ENCODE peak calls at places on chromosome 11, in eight cellular contexts. One of them, this sample, is unnamed.

GRCh38 chr11:33868646-33869461 is 23.0 kb downstream of the LMO2 start:
- DNase-seq in IMR-90: no peak
- DNase-seq in ovary: no peak
- DNase-seq in epithelial cell of esophagus: no peak
- DNase-seq in PC-3: no peak
- DNase-seq in heart right ventricle: peak
- DNase-seq in GM06990: peak
- DNase-seq in astrocyte of the spinal cord: no peak
- DNase-seq in this sample: peak

GRCh38 chr11:47001666-47002285 is 65.2 kb downstream of the CSTPP1 start:
- DNase-seq in IMR-90: peak
- DNase-seq in ovary: no peak
- DNase-seq in epithelial cell of esophagus: no peak
- DNase-seq in PC-3: no peak
- DNase-seq in heart right ventricle: no peak
- DNase-seq in GM06990: no peak
- DNase-seq in astrocyte of the spinal cord: peak
- DNase-seq in this sample: no peak

GRCh38 chr11:113114452-113115027 is 153.3 kb downstream of the NCAM1 start:
- DNase-seq in IMR-90: peak
- DNase-seq in ovary: peak
- DNase-seq in epithelial cell of esophagus: peak
- DNase-seq in PC-3: peak
- DNase-seq in heart right ventricle: peak
- DNase-seq in GM06990: no peak
- DNase-seq in astrocyte of the spinal cord: peak
- DNase-seq in this sample: peak

GRCh38 chr11:69907611-69908010 is 88.4 kb upstream of the FGF3 start:
- DNase-seq in IMR-90: no peak
- DNase-seq in ovary: no peak
- DNase-seq in epithelial cell of esophagus: no peak
- DNase-seq in PC-3: no peak
- DNase-seq in heart right ventricle: no peak
- DNase-seq in GM06990: no peak
- DNase-seq in astrocyte of the spinal cord: no peak
- DNase-seq in this sample: peak

GRCh38 chr11:48012051-48012391 is 31.7 kb downstream of the PTPRJ start:
- DNase-seq in IMR-90: no peak
- DNase-seq in ovary: no peak
- DNase-seq in epithelial cell of esophagus: no peak
- DNase-seq in PC-3: no peak
- DNase-seq in heart right ventricle: no peak
- DNase-seq in GM06990: no peak
- DNase-seq in astrocyte of the spinal cord: no peak
- DNase-seq in this sample: no peak

GRCh38 chr11:121890377-121890776 is 225.6 kb downstream of the BLID start:
- DNase-seq in IMR-90: peak
- DNase-seq in ovary: no peak
- DNase-seq in epithelial cell of esophagus: peak
- DNase-seq in PC-3: peak
- DNase-seq in heart right ventricle: no peak
- DNase-seq in GM06990: no peak
- DNase-seq in astrocyte of the spinal cord: peak
- DNase-seq in this sample: no peak

GRCh38 chr11:67279589-67280340 is 9.3 kb upstream of the ANKRD13D start:
- DNase-seq in IMR-90: no peak
- DNase-seq in ovary: no peak
- DNase-seq in epithelial cell of esophagus: no peak
- DNase-seq in PC-3: no peak
- DNase-seq in heart right ventricle: peak
- DNase-seq in GM06990: peak
- DNase-seq in astrocyte of the spinal cord: no peak
- DNase-seq in this sample: peak

GRCh38 chr11:95593101-95593500 is 196.5 kb downstream of the FAM76B start:
- DNase-seq in IMR-90: peak
- DNase-seq in ovary: no peak
- DNase-seq in epithelial cell of esophagus: peak
- DNase-seq in PC-3: no peak
- DNase-seq in heart right ventricle: peak
- DNase-seq in GM06990: no peak
- DNase-seq in astrocyte of the spinal cord: peak
- DNase-seq in this sample: no peak

GRCh38 chr11:100576044-100577021 is 110.8 kb upstream of the ARHGAP42 start:
- DNase-seq in IMR-90: peak
- DNase-seq in ovary: no peak
- DNase-seq in epithelial cell of esophagus: peak
- DNase-seq in PC-3: peak
- DNase-seq in heart right ventricle: no peak
- DNase-seq in GM06990: peak
- DNase-seq in astrocyte of the spinal cord: peak
- DNase-seq in this sample: no peak

GRCh38 chr11:32034149-32034548 is 56.7 kb upstream of the RCN1 start:
- DNase-seq in IMR-90: peak
- DNase-seq in ovary: no peak
- DNase-seq in epithelial cell of esophagus: no peak
- DNase-seq in PC-3: no peak
- DNase-seq in heart right ventricle: no peak
- DNase-seq in GM06990: no peak
- DNase-seq in astrocyte of the spinal cord: peak
- DNase-seq in this sample: no peak

GRCh38 chr11:44143987-44144909 is 48.8 kb downstream of the EXT2 start:
- DNase-seq in IMR-90: no peak
- DNase-seq in ovary: no peak
- DNase-seq in epithelial cell of esophagus: peak
- DNase-seq in PC-3: peak
- DNase-seq in heart right ventricle: no peak
- DNase-seq in GM06990: no peak
- DNase-seq in astrocyte of the spinal cord: no peak
- DNase-seq in this sample: no peak

GRCh38 chr11:119432484-119433368 is 9.8 kb upstream of the THY1 start:
- DNase-seq in IMR-90: peak
- DNase-seq in ovary: no peak
- DNase-seq in epithelial cell of esophagus: peak
- DNase-seq in PC-3: peak
- DNase-seq in heart right ventricle: no peak
- DNase-seq in GM06990: no peak
- DNase-seq in astrocyte of the spinal cord: peak
- DNase-seq in this sample: no peak

GRCh38 chr11:111759375-111759774 is 6.8 kb downstream of the PPP2R1B start:
- DNase-seq in IMR-90: no peak
- DNase-seq in ovary: no peak
- DNase-seq in epithelial cell of esophagus: no peak
- DNase-seq in PC-3: no peak
- DNase-seq in heart right ventricle: no peak
- DNase-seq in GM06990: no peak
- DNase-seq in astrocyte of the spinal cord: no peak
- DNase-seq in this sample: no peak

GRCh38 chr11:38718049-38718448 is 2120.0 kb upstream of the RAG2 start:
- DNase-seq in IMR-90: no peak
- DNase-seq in ovary: no peak
- DNase-seq in epithelial cell of esophagus: peak
- DNase-seq in PC-3: peak
- DNase-seq in heart right ventricle: no peak
- DNase-seq in GM06990: no peak
- DNase-seq in astrocyte of the spinal cord: no peak
- DNase-seq in this sample: no peak

GRCh38 chr11:57777969-57778317 is 16.3 kb downstream of the CTNND1 start:
- DNase-seq in IMR-90: no peak
- DNase-seq in ovary: no peak
- DNase-seq in epithelial cell of esophagus: peak
- DNase-seq in PC-3: peak
- DNase-seq in heart right ventricle: no peak
- DNase-seq in GM06990: no peak
- DNase-seq in astrocyte of the spinal cord: peak
- DNase-seq in this sample: no peak
- H3K4me3 ChIP-seq in IMR-90: peak
- H3K4me3 ChIP-seq in ovary: peak
- H3K4me3 ChIP-seq in epithelial cell of esophagus: peak
- H3K4me3 ChIP-seq in PC-3: peak
- H3K4me3 ChIP-seq in heart right ventricle: no peak
- H3K4me3 ChIP-seq in GM06990: no peak
- H3K4me3 ChIP-seq in astrocyte of the spinal cord: peak
- H3K4me3 ChIP-seq in this sample: peak

GRCh38 chr11:85180528-85180927 is 446.6 kb downstream of the DLG2 start:
- DNase-seq in IMR-90: no peak
- DNase-seq in ovary: no peak
- DNase-seq in epithelial cell of esophagus: no peak
- DNase-seq in PC-3: peak
- DNase-seq in heart right ventricle: no peak
- DNase-seq in GM06990: no peak
- DNase-seq in astrocyte of the spinal cord: no peak
- DNase-seq in this sample: no peak
- TF ChIP-seq CTCF in IMR-90: no peak
- TF ChIP-seq CTCF in ovary: no peak
- TF ChIP-seq CTCF in epithelial cell of esophagus: no peak
- TF ChIP-seq CTCF in PC-3: peak
- TF ChIP-seq CTCF in heart right ventricle: no peak
- TF ChIP-seq CTCF in GM06990: no peak
- TF ChIP-seq CTCF in astrocyte of the spinal cord: no peak
- TF ChIP-seq CTCF in this sample: no peak

GRCh38 chr11:8810331-8811301 is 100.4 kb upstream of the AKIP1 start:
- DNase-seq in IMR-90: peak
- DNase-seq in ovary: peak
- DNase-seq in epithelial cell of esophagus: peak
- DNase-seq in PC-3: peak
- DNase-seq in heart right ventricle: peak
- DNase-seq in GM06990: peak
- DNase-seq in astrocyte of the spinal cord: peak
- DNase-seq in this sample: peak

GRCh38 chr11:8808226-8808585 is 102.8 kb upstream of the AKIP1 start:
- DNase-seq in IMR-90: no peak
- DNase-seq in ovary: no peak
- DNase-seq in epithelial cell of esophagus: no peak
- DNase-seq in PC-3: no peak
- DNase-seq in heart right ventricle: no peak
- DNase-seq in GM06990: no peak
- DNase-seq in astrocyte of the spinal cord: no peak
- DNase-seq in this sample: no peak

GRCh38 chr11:8811571-8811970 is 99.4 kb upstream of the AKIP1 start:
- DNase-seq in IMR-90: peak
- DNase-seq in ovary: no peak
- DNase-seq in epithelial cell of esophagus: no peak
- DNase-seq in PC-3: no peak
- DNase-seq in heart right ventricle: no peak
- DNase-seq in GM06990: no peak
- DNase-seq in astrocyte of the spinal cord: no peak
- DNase-seq in this sample: no peak

GRCh38 chr11:8809185-8809584 is 101.8 kb upstream of the AKIP1 start:
- DNase-seq in IMR-90: no peak
- DNase-seq in ovary: no peak
- DNase-seq in epithelial cell of esophagus: no peak
- DNase-seq in PC-3: no peak
- DNase-seq in heart right ventricle: no peak
- DNase-seq in GM06990: no peak
- DNase-seq in astrocyte of the spinal cord: peak
- DNase-seq in this sample: no peak

GRCh38 chr11:8809605-8810272 is 101.2 kb upstream of the AKIP1 start:
- DNase-seq in IMR-90: no peak
- DNase-seq in ovary: no peak
- DNase-seq in epithelial cell of esophagus: no peak
- DNase-seq in PC-3: no peak
- DNase-seq in heart right ventricle: no peak
- DNase-seq in GM06990: no peak
- DNase-seq in astrocyte of the spinal cord: no peak
- DNase-seq in this sample: no peak
- H3K4me3 ChIP-seq in IMR-90: peak
- H3K4me3 ChIP-seq in ovary: peak
- H3K4me3 ChIP-seq in epithelial cell of esophagus: peak
- H3K4me3 ChIP-seq in PC-3: peak
- H3K4me3 ChIP-seq in heart right ventricle: peak
- H3K4me3 ChIP-seq in GM06990: no peak
- H3K4me3 ChIP-seq in astrocyte of the spinal cord: peak
- H3K4me3 ChIP-seq in this sample: peak

GRCh38 chr11:13669544-13670488 is 1.3 kb downstream of the FAR1 start:
- DNase-seq in IMR-90: no peak
- DNase-seq in ovary: no peak
- DNase-seq in epithelial cell of esophagus: peak
- DNase-seq in PC-3: no peak
- DNase-seq in heart right ventricle: no peak
- DNase-seq in GM06990: peak
- DNase-seq in astrocyte of the spinal cord: no peak
- DNase-seq in this sample: no peak

GRCh38 chr11:13668957-13669521 is 571 bp downstream of the FAR1 start:
- DNase-seq in IMR-90: peak
- DNase-seq in ovary: peak
- DNase-seq in epithelial cell of esophagus: peak
- DNase-seq in PC-3: peak
- DNase-seq in heart right ventricle: peak
- DNase-seq in GM06990: peak
- DNase-seq in astrocyte of the spinal cord: peak
- DNase-seq in this sample: peak

GRCh38 chr11:13667245-13667644 is 1.2 kb upstream of the FAR1 start:
- DNase-seq in IMR-90: peak
- DNase-seq in ovary: no peak
- DNase-seq in epithelial cell of esophagus: peak
- DNase-seq in PC-3: no peak
- DNase-seq in heart right ventricle: no peak
- DNase-seq in GM06990: peak
- DNase-seq in astrocyte of the spinal cord: peak
- DNase-seq in this sample: no peak

GRCh38 chr11:13667795-13668101 is 720 bp upstream of the FAR1 start:
- DNase-seq in IMR-90: no peak
- DNase-seq in ovary: no peak
- DNase-seq in epithelial cell of esophagus: no peak
- DNase-seq in PC-3: no peak
- DNase-seq in heart right ventricle: no peak
- DNase-seq in GM06990: no peak
- DNase-seq in astrocyte of the spinal cord: peak
- DNase-seq in this sample: no peak

DNA sequence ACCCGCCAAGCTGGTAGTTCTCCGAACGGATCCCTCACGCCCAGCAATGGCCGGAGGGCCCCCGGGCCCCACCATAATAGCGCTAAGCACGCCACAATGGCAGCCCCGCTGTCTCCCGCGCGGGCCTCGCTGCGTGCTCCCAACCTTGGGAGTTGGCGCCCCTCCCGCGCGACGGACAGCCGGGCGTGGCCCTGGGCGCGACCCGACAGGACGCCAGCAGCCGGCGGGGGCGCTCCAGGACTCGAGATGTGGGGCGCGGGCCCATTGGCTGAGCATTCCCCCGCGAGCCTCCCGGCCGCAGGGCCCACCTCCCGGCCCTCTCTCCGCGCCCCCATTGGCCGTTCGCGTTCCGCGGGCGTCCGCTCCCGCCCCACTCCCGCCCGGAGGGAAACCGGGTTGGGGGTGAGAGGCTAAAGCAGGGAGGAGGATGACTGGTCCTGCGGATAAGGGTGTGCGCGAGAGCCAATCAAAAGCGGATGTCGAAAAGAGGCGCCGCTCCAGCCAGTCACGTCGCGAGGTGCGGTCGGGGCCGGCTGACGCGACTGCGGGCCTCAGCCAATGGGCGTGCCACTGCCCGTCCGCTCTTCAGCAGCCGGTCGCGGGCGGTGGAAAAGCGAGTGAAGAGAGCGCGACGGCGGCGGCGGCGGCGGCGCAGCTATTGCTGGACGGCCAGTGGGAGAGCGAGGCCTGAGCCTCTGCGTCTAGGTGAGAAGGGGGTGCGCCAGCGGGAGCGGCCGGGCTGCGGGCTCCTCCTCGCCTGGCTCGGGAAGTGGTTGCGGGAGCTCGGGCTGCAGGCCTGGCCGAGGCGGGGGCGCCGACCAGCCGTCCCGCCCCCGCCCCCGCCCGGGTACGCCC is at the start of gene FAR1:
- DNase-seq in IMR-90: peak
- DNase-seq in ovary: peak
- DNase-seq in epithelial cell of esophagus: peak
- DNase-seq in PC-3: peak
- DNase-seq in heart right ventricle: peak
- DNase-seq in GM06990: peak
- DNase-seq in astrocyte of the spinal cord: peak
- DNase-seq in this sample: peak
- TF ChIP-seq CTCF in IMR-90: peak
- TF ChIP-seq CTCF in ovary: peak
- TF ChIP-seq CTCF in epithelial cell of esophagus: no peak
- TF ChIP-seq CTCF in PC-3: peak
- TF ChIP-seq CTCF in heart right ventricle: peak
- TF ChIP-seq CTCF in GM06990: peak
- TF ChIP-seq CTCF in astrocyte of the spinal cord: peak
- TF ChIP-seq CTCF in this sample: peak

This sample was measured in kidney.